ENCODE peak calls at places on chromosome 11, in eight cellular contexts. V is thyroid gland, R is uterus, G is left ventricle myocardium inferior, J is heart left ventricle, A is gastrocnemius medialis, M is fibroblast of mammary gland, L is kidney. B is an unnamed sample.

GRCh38 chr11:66875376-66875775 is 18.5 kb downstream of the LRFN4 start:
- DNase-seq in V (no peak), R (no peak), G (no peak), J (no peak), A (no peak), M (no peak), L (peak), B (no peak)

GRCh38 chr11:110908401-110909106 is 196.3 kb upstream of the ARHGAP20 start:
- DNase-seq in V (no peak), R (no peak), G (no peak), J (no peak), A (no peak), M (peak), L (no peak), B (peak)

GRCh38 chr11:116073854-116074837 is 569.9 kb upstream of the CADM1 start:
- DNase-seq in V (peak), R (peak), G (peak), J (peak), A (peak), M (no peak), L (no peak), B (no peak)

GRCh38 chr11:15159085-15159484 is 44.4 kb downstream of the INSC start:
- DNase-seq in V (no peak), R (no peak), G (no peak), J (no peak), A (no peak), M (peak), L (no peak), B (peak)

GRCh38 chr11:118640332-118641154 is 33.1 kb downstream of the PHLDB1 start:
- DNase-seq in V (peak), R (no peak), G (no peak), J (no peak), A (no peak), M (no peak), L (peak), B (no peak)

GRCh38 chr11:65657426-65657825 is 5.3 kb downstream of the RELA start:
- DNase-seq in V (no peak), R (no peak), G (no peak), J (no peak), A (no peak), M (no peak), L (peak), B (no peak)

GRCh38 chr11:115656041-115656440 is 151.8 kb upstream of the CADM1 start:
- DNase-seq in V (no peak), R (no peak), G (no peak), J (no peak), A (no peak), M (no peak), L (no peak), B (no peak)

GRCh38 chr11:119518746-119519382 is 95.9 kb upstream of the THY1 start:
- DNase-seq in V (no peak), R (no peak), G (no peak), J (no peak), A (no peak), M (peak), L (peak), B (peak)

GRCh38 chr11:35531246-35531645 is 5.8 kb upstream of the PAMR1 start:
- DNase-seq in V (no peak), R (no peak), G (no peak), J (no peak), A (no peak), M (no peak), L (no peak), B (peak)

GRCh38 chr11:12200359-12201015 is 90.1 kb downstream of the MICAL2 start:
- DNase-seq in V (peak), R (peak), G (peak), J (peak), A (no peak), M (peak), L (no peak), B (peak)

GRCh38 chr11:45105233-45105992 is 41.0 kb upstream of the PRDM11 start:
- DNase-seq in V (peak), R (peak), G (peak), J (peak), A (peak), M (peak), L (peak), B (peak)

GRCh38 chr11:57791321-57792059 is 29.9 kb downstream of the CTNND1 start:
- DNase-seq in V (no peak), R (no peak), G (no peak), J (no peak), A (no peak), M (no peak), L (peak), B (no peak)

GRCh38 chr11:118922745-118923627 is 2.7 kb downstream of the BCL9L start:
- DNase-seq in V (no peak), R (no peak), G (no peak), J (no peak), A (peak), M (no peak), L (peak), B (no peak)

GRCh38 chr11:2142300-2142759 is 3.1 kb upstream of the IGF2 start:
- DNase-seq in V (no peak), R (no peak), G (no peak), J (no peak), A (no peak), M (peak), L (no peak), B (peak)

GRCh38 chr11:2320591-2321310 is 18.9 kb downstream of the TSPAN32 start:
- DNase-seq in V (no peak), R (no peak), G (no peak), J (no peak), A (no peak), M (no peak), L (peak), B (no peak)

GRCh38 chr11:91686700-91687099 is 537.9 kb upstream of the FAT3 start:
- DNase-seq in V (no peak), R (no peak), G (no peak), J (no peak), A (no peak), M (no peak), L (no peak), B (no peak)

GRCh38 chr11:96079691-96080090 is 155.8 kb upstream of the MTMR2 start:
- DNase-seq in V (no peak), R (no peak), G (no peak), J (no peak), A (no peak), M (no peak), L (no peak), B (no peak)

GRCh38 chr11:62142921-62143320 is 19.1 kb downstream of the INCENP start:
- DNase-seq in V (peak), R (no peak), G (no peak), J (no peak), A (no peak), M (no peak), L (no peak), B (no peak)

GRCh38 chr11:44634401-44635281 is 69.2 kb downstream of the CD82 start:
- DNase-seq in V (peak), R (peak), G (peak), J (peak), A (peak), M (peak), L (peak), B (peak)

GRCh38 chr11:117457031-117457785 is 129.6 kb downstream of the CEP164 start:
- DNase-seq in V (no peak), R (no peak), G (no peak), J (no peak), A (no peak), M (no peak), L (no peak), B (no peak)

GRCh38 chr11:97614571-97614970 is 1224.8 kb downstream of the JRKL start:
- DNase-seq in V (no peak), R (no peak), G (no peak), J (no peak), A (no peak), M (no peak), L (no peak), B (no peak)

GRCh38 chr11:114174712-114175495 is 115.4 kb downstream of the ZBTB16 start:
- DNase-seq in V (no peak), R (no peak), G (no peak), J (no peak), A (peak), M (peak), L (no peak), B (no peak)

GRCh38 chr11:35598254-35599125 is 19.8 kb upstream of the FJX1 start:
- DNase-seq in V (no peak), R (no peak), G (no peak), J (no peak), A (no peak), M (no peak), L (no peak), B (no peak)

GRCh38 chr11:117062503-117062902 is 35.7 kb downstream of the SIK3 start:
- DNase-seq in V (no peak), R (no peak), G (no peak), J (no peak), A (no peak), M (no peak), L (no peak), B (no peak)

DNA sequence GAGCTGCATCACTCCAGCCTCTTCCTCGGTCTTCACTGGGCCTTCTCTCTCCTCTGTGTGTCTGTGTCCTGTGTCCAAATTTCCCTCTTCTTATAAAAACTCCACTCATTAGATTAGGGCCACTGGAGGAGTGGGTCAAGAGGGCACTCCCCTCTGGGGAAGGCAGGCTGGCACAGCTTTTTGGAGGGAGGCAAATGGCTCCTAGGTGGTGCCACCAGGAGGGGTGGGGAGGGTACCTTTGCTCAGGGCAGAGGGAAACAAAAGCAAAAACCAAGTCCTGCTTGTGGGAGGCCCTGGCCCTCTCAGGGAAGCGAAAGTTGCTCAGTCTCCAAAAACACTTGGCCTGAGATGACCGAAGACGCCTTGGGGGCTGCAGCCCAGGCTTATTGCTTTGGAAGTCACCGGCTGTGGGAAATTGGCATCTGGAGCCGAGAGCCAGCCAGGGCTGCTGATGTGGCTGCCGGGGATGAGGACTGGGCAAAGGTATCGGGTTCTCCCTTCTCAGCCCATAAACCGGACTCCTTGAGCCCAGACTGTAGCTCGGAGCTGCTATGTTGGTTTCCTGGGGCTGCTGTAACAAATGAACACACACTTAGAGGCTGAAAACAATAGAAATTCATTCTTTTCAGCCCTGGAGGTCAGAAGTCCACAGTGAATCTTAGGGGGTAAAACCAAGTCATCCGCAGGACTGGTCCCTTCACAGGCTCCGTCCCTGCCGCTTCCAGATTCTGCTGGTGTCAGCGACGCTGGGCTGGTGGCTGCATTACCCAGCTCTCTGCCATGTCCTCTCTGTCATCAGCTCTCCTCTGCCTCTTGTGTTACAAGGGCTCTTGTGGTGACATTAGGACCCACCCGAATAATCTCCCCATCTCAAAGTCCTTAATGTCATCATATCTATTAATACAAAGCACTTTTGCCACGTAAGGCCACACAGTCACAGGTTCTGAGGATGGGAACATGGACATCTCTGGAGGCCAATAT is 48.0 kb upstream of the ANO1 start:
- DNase-seq in V (no peak), R (no peak), G (no peak), J (no peak), A (no peak), M (no peak), L (no peak), B (no peak)
- H3K4me3 ChIP-seq in V (no peak), R (no peak), G (no peak), J (no peak), A (no peak), M (no peak), L (no peak), B (no peak)

GRCh38 chr11:121722431-121723256 is 269.9 kb upstream of the SORL1-AS1 start:
- DNase-seq in V (peak), R (peak), G (peak), J (peak), A (peak), M (peak), L (peak), B (peak)
- TF ChIP-seq CTCF in V (no peak), R (no peak), G (peak), J (no peak), A (no peak), M (peak), L (no peak), B (peak)

DNA sequence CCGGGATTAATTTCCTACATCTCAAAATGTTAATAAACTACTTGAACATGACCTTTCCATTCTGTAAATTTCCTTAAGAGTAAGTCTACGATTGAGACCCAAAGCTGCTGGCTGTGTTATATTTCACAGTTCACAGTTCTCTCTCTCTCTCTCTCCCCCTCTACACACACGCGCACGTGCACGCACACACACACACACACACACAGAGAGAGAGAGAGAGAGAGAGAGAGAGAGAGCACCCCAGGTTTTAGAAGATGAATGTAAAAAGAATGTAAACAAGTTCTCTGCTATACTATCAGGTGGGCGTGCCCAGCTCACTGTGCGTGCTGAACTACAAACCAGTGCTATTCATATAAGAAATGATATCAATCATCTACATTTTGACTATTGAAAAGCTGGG is 3.3 kb downstream of the BDNF start:
- DNase-seq in V (no peak), R (no peak), G (no peak), J (no peak), A (no peak), M (no peak), L (no peak), B (no peak)
- H3K4me3 ChIP-seq in V (no peak), R (no peak), G (no peak), J (no peak), A (no peak), M (no peak), L (no peak), B (peak)

GRCh38 chr11:59180907-59181306 is 9.0 kb downstream of the DTX4 start:
- DNase-seq in V (no peak), R (no peak), G (no peak), J (no peak), A (no peak), M (no peak), L (no peak), B (no peak)

GRCh38 chr11:59181746-59182456 is 10.0 kb downstream of the DTX4 start:
- DNase-seq in V (no peak), R (no peak), G (no peak), J (no peak), A (no peak), M (no peak), L (no peak), B (no peak)

GRCh38 chr11:59183768-59184167 is 11.8 kb downstream of the DTX4 start:
- DNase-seq in V (no peak), R (peak), G (no peak), J (no peak), A (no peak), M (peak), L (no peak), B (no peak)

GRCh38 chr11:59184876-59185275 is 12.9 kb downstream of the DTX4 start:
- DNase-seq in V (no peak), R (no peak), G (no peak), J (no peak), A (no peak), M (no peak), L (no peak), B (no peak)

GRCh38 chr11:59182457-59183151 is 10.7 kb downstream of the DTX4 start:
- DNase-seq in V (peak), R (no peak), G (no peak), J (no peak), A (no peak), M (no peak), L (no peak), B (no peak)
- TF ChIP-seq CTCF in V (peak), R (no peak), G (no peak), J (no peak), A (no peak), M (peak), L (peak), B (no peak)

GRCh38 chr11:926341-926916 is 759 bp downstream of the AP2A2 start:
- DNase-seq in V (peak), R (peak), G (no peak), J (peak), A (peak), M (peak), L (no peak), B (peak)
- H3K4me3 ChIP-seq in V (peak), R (peak), G (peak), J (peak), A (peak), M (peak), L (peak), B (peak)

GRCh38 chr11:90496722-90497121 is 273.9 kb upstream of the CHORDC1 start:
- DNase-seq in V (no peak), R (no peak), G (no peak), J (no peak), A (no peak), M (no peak), L (no peak), B (no peak)
- TF ChIP-seq CTCF in V (no peak), R (no peak), G (no peak), J (no peak), A (no peak), M (no peak), L (no peak), B (no peak)

DNA sequence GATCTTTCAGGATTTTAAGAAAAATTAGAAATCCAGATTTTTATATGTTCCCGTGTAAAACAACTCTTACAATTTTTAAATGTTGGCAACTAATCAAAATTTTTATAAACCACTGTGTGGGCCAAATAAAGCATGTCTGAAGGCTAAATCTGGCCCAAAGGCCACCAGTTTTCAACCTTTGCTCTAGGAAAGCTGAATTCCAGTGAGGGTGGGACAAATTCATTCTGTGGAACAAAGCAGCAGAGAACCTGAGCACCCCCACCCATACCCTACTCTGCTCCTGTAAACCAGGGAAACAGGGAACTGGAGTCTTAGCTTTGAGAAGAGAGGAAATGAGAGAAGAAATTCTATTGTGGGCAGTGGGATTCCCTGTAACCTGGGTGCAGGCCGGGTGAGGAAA is 20.6 kb downstream of the LRRC32 start:
- DNase-seq in V (no peak), R (no peak), G (no peak), J (no peak), A (no peak), M (no peak), L (no peak), B (no peak)
- H3K4me3 ChIP-seq in V (no peak), R (no peak), G (no peak), J (no peak), A (no peak), M (no peak), L (no peak), B (no peak)

GRCh38 chr11:47408598-47409439 is 429 bp downstream of the SLC39A13 start:
- DNase-seq in V (peak), R (peak), G (no peak), J (no peak), A (peak), M (peak), L (peak), B (peak)
- TF ChIP-seq CTCF in V (no peak), R (no peak), G (no peak), J (no peak), A (no peak), M (no peak), L (no peak), B (peak)

B was measured in AG10803.